ENCODE peak calls at places on chromosome 15, in ten cellular contexts. K is kidney epithelial cell; H is chondrocyte; Y is cardiac muscle cell; X is glutamatergic neuron; N is neural progenitor cell; L is A549; E is pancreas; S is CD4-positive, alpha-beta T cell; G is HepG2. Z is an unnamed sample.

GRCh38 chr15:101022876-101023275 is 103.7 kb downstream of the LRRK1 start:
- DNase-seq in K (no peak), H (no peak), Y (no peak), X (no peak), N (no peak), L (no peak), E (no peak), S (no peak), G (no peak), Z (no peak)

GRCh38 chr15:26771917-26772587 is 814 bp downstream of the GABRB3 start:
- DNase-seq in K (no peak), H (no peak), Y (peak), X (peak), N (no peak), L (peak), E (peak), S (no peak), G (no peak), Z (no peak)

GRCh38 chr15:92029104-92029466 is 175.6 kb downstream of the SLCO3A1 start:
- DNase-seq in K (no peak), H (no peak), Y (peak), X (no peak), N (no peak), L (no peak), E (no peak), S (no peak), G (no peak), Z (no peak)

GRCh38 chr15:61997786-61998185 is 62.5 kb downstream of the VPS13C start:
- DNase-seq in K (no peak), H (no peak), Y (peak), X (no peak), N (no peak), L (no peak), E (no peak), S (no peak), G (no peak), Z (no peak)

GRCh38 chr15:57865294-57865693 is 158.8 kb downstream of the POLR2M start:
- DNase-seq in K (no peak), H (no peak), Y (peak), X (no peak), N (no peak), L (no peak), E (no peak), S (no peak), G (no peak), Z (no peak)

GRCh38 chr15:66254364-66255292 is 1.1 kb upstream of the MEGF11 start:
- DNase-seq in K (no peak), H (no peak), Y (no peak), X (no peak), N (peak), L (no peak), E (no peak), S (no peak), G (no peak), Z (no peak)

GRCh38 chr15:38325290-38325990 is 72.8 kb downstream of the SPRED1 start:
- DNase-seq in K (no peak), H (no peak), Y (no peak), X (no peak), N (no peak), L (no peak), E (no peak), S (no peak), G (no peak), Z (no peak)

GRCh38 chr15:41490355-41490754 is 3.3 kb upstream of the ITPKA start:
- DNase-seq in K (peak), H (no peak), Y (peak), X (no peak), N (no peak), L (peak), E (no peak), S (no peak), G (peak), Z (peak)

GRCh38 chr15:29952245-29952644 is 130.0 kb upstream of the TJP1 start:
- DNase-seq in K (no peak), H (no peak), Y (no peak), X (no peak), N (peak), L (no peak), E (no peak), S (no peak), G (no peak), Z (no peak)

GRCh38 chr15:39061952-39062464 is 497.4 kb upstream of the RASGRP1 start:
- DNase-seq in K (no peak), H (no peak), Y (no peak), X (no peak), N (no peak), L (no peak), E (no peak), S (no peak), G (no peak), Z (no peak)

GRCh38 chr15:99197861-99198260 is 51.5 kb downstream of the TTC23 start:
- DNase-seq in K (peak), H (no peak), Y (no peak), X (no peak), N (no peak), L (no peak), E (no peak), S (no peak), G (no peak), Z (no peak)

GRCh38 chr15:35557544-35557943 is 11.6 kb upstream of the DPH6 start:
- DNase-seq in K (peak), H (no peak), Y (peak), X (no peak), N (no peak), L (peak), E (no peak), S (no peak), G (peak), Z (peak)

GRCh38 chr15:63891079-63891762 is 57.5 kb upstream of the HERC1 start:
- DNase-seq in K (no peak), H (peak), Y (peak), X (peak), N (peak), L (peak), E (peak), S (peak), G (peak), Z (no peak)

GRCh38 chr15:57772223-57772957 is 65.9 kb downstream of the POLR2M start:
- DNase-seq in K (peak), H (no peak), Y (no peak), X (no peak), N (peak), L (no peak), E (no peak), S (no peak), G (no peak), Z (no peak)

GRCh38 chr15:88647362-88648105 is 8.7 kb downstream of the ISG20 start:
- DNase-seq in K (no peak), H (no peak), Y (no peak), X (no peak), N (no peak), L (no peak), E (peak), S (no peak), G (no peak), Z (no peak)

GRCh38 chr15:95254263-95254662 is 1022.9 kb downstream of the MCTP2 start:
- DNase-seq in K (no peak), H (no peak), Y (peak), X (no peak), N (no peak), L (no peak), E (no peak), S (no peak), G (no peak), Z (no peak)

GRCh38 chr15:22933641-22934061 is 46.5 kb downstream of the CYFIP1 start:
- DNase-seq in K (no peak), H (no peak), Y (no peak), X (no peak), N (no peak), L (no peak), E (no peak), S (no peak), G (no peak), Z (no peak)

GRCh38 chr15:50163719-50164410 is 18.1 kb upstream of the SLC27A2 start:
- DNase-seq in K (no peak), H (no peak), Y (no peak), X (no peak), N (no peak), L (no peak), E (no peak), S (no peak), G (no peak), Z (no peak)

GRCh38 chr15:62841891-62842559 is 200.5 kb upstream of the TPM1 start:
- DNase-seq in K (no peak), H (no peak), Y (no peak), X (no peak), N (no peak), L (no peak), E (no peak), S (no peak), G (no peak), Z (no peak)

GRCh38 chr15:63587527-63587926 is 9.7 kb upstream of the FBXL22 start:
- DNase-seq in K (no peak), H (no peak), Y (no peak), X (no peak), N (no peak), L (no peak), E (no peak), S (no peak), G (no peak), Z (no peak)

GRCh38 chr15:83066034-83066760 is 855 bp downstream of the BTBD1 start:
- DNase-seq in K (no peak), H (no peak), Y (no peak), X (no peak), N (peak), L (no peak), E (no peak), S (no peak), G (no peak), Z (no peak)

GRCh38 chr15:74400915-74401757 is 32.6 kb downstream of the SEMA7A start:
- DNase-seq in K (no peak), H (no peak), Y (no peak), X (no peak), N (no peak), L (no peak), E (no peak), S (no peak), G (no peak), Z (no peak)

GRCh38 chr15:75361989-75362641 is 6.3 kb downstream of the MAN2C1 start:
- DNase-seq in K (no peak), H (no peak), Y (no peak), X (no peak), N (no peak), L (no peak), E (no peak), S (no peak), G (no peak), Z (no peak)

GRCh38 chr15:98000249-98001203 is 40.0 kb downstream of the ARRDC4 start:
- DNase-seq in K (peak), H (no peak), Y (no peak), X (no peak), N (no peak), L (no peak), E (no peak), S (no peak), G (no peak), Z (no peak)

GRCh38 chr15:35705030-35705884 is 159.3 kb upstream of the DPH6 start:
- DNase-seq in K (no peak), H (no peak), Y (no peak), X (no peak), N (no peak), L (no peak), E (no peak), S (no peak), G (no peak), Z (no peak)

GRCh38 chr15:63093486-63094205 is 28.0 kb upstream of the LACTB start:
- DNase-seq in K (no peak), H (no peak), Y (peak), X (peak), N (peak), L (peak), E (peak), S (peak), G (peak), Z (no peak)

GRCh38 chr15:62087671-62088360 is 21.0 kb downstream of the C2CD4A start:
- DNase-seq in K (no peak), H (no peak), Y (peak), X (no peak), N (no peak), L (no peak), E (no peak), S (no peak), G (no peak), Z (no peak)

GRCh38 chr15:71807125-71807629 is 3.2 kb upstream of the NR2E3 start:
- DNase-seq in K (no peak), H (no peak), Y (no peak), X (peak), N (peak), L (no peak), E (no peak), S (no peak), G (no peak), Z (no peak)

GRCh38 chr15:43948691-43949325 is 122.0 kb downstream of the WDR76 start:
- DNase-seq in K (no peak), H (no peak), Y (no peak), X (no peak), N (no peak), L (no peak), E (no peak), S (no peak), G (no peak), Z (no peak)

GRCh38 chr15:41772720-41773331 is 1.5 kb upstream of the MAPKBP1 start:
- DNase-seq in K (no peak), H (no peak), Y (peak), X (no peak), N (peak), L (peak), E (no peak), S (peak), G (peak), Z (peak)

GRCh38 chr15:88619796-88620195 is 1.3 kb upstream of the AEN start:
- DNase-seq in K (no peak), H (no peak), Y (no peak), X (no peak), N (no peak), L (no peak), E (no peak), S (no peak), G (no peak), Z (no peak)

DNA sequence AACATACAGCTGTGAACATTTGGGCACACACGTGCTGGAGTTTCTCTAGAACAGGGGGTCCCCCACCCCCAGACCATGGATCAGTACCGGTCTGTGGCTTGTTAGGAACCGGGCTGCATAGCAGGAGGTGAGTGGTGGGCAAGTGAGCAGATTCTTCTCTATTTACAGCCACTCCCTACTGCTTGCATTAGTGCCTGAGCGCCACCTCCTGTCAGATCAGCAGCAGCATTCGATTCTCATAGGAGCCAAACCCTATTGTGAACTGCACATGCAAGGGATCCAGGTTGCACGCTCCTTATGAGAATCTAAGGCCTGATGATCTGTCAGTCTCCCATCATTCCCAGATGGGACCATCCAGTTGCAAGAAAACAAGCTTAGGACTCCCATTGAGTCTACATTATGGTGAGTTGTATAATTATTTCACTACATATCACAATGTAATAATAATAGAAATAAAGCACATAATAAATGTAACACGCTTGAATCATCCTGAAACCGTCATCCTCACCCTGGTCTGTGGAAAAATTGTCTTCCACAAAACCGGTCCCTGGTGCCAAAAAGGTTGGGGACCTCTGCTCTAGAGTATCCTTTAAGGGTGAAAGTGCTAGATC is 25.8 kb downstream of the CHRM5 start:
- DNase-seq in K (no peak), H (no peak), Y (peak), X (peak), N (peak), L (no peak), E (no peak), S (no peak), G (peak), Z (no peak)
- TF ChIP-seq CTCF in K (peak), H (peak), Y (peak), X (no peak), N (peak), L (peak), E (no peak), S (no peak), G (peak), Z (peak)

GRCh38 chr15:31366169-31366734 is 39.6 kb downstream of the KLF13 start:
- DNase-seq in K (no peak), H (peak), Y (peak), X (no peak), N (no peak), L (no peak), E (peak), S (no peak), G (no peak), Z (no peak)
- TF ChIP-seq CTCF in K (no peak), H (peak), Y (peak), X (no peak), N (no peak), L (no peak), E (no peak), S (no peak), G (peak), Z (no peak)

GRCh38 chr15:81410318-81410753 is 36.3 kb upstream of the TMC3 start:
- DNase-seq in K (peak), H (no peak), Y (peak), X (no peak), N (peak), L (peak), E (no peak), S (no peak), G (peak), Z (peak)
- TF ChIP-seq CTCF in K (peak), H (peak), Y (peak), X (peak), N (peak), L (peak), E (no peak), S (peak), G (peak), Z (peak)

GRCh38 chr15:48330855-48331795 is at the start of gene DUT:
- DNase-seq in K (peak), H (peak), Y (peak), X (peak), N (peak), L (peak), E (peak), S (peak), G (peak), Z (no peak)
- TF ChIP-seq CTCF in K (no peak), H (peak), Y (no peak), X (no peak), N (no peak), L (no peak), E (no peak), S (no peak), G (peak), Z (no peak)

GRCh38 chr15:68316061-68316804 is 38.7 kb downstream of the FEM1B start:
- DNase-seq in K (no peak), H (no peak), Y (peak), X (peak), N (peak), L (no peak), E (peak), S (no peak), G (no peak), Z (no peak)
- TF ChIP-seq CTCF in K (peak), H (peak), Y (peak), X (no peak), N (peak), L (peak), E (no peak), S (no peak), G (peak), Z (peak)

GRCh38 chr15:85804481-85805165 is 9.9 kb upstream of the KLHL25 start:
- DNase-seq in K (no peak), H (no peak), Y (peak), X (no peak), N (no peak), L (no peak), E (no peak), S (no peak), G (no peak), Z (no peak)
- TF ChIP-seq CTCF in K (no peak), H (no peak), Y (no peak), X (no peak), N (no peak), L (no peak), E (no peak), S (no peak), G (no peak), Z (no peak)

DNA sequence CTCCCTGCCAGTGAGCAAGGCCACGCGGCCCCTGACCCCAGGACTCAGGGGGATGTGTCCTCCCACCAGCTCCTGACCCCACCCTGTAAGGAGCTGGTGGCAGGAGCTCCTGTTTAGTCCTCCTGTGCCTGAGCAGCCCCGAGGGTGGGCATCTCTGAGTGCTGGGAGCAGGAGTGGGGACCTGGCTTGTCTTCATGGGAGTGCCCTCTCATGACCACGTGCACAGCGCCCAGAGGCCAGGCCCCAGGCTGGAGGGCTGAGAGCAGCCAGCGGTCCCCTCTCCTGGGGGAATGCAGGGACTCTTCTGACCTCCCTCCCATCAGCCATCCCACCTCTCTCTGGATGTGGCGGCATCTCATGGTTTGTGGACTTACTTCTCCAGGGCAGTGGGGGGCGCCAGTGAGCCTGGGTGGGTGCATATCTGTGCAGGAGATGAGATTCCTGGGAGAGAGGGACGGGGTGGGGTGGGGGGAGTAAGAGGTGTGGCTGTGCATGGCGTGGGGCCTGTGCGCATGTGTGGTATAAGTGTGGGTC is 205.6 kb downstream of the TBC1D2B start:
- DNase-seq in K (no peak), H (peak), Y (no peak), X (peak), N (peak), L (no peak), E (peak), S (no peak), G (no peak), Z (no peak)
- TF ChIP-seq CTCF in K (peak), H (peak), Y (peak), X (peak), N (peak), L (no peak), E (no peak), S (no peak), G (no peak), Z (peak)

DNA sequence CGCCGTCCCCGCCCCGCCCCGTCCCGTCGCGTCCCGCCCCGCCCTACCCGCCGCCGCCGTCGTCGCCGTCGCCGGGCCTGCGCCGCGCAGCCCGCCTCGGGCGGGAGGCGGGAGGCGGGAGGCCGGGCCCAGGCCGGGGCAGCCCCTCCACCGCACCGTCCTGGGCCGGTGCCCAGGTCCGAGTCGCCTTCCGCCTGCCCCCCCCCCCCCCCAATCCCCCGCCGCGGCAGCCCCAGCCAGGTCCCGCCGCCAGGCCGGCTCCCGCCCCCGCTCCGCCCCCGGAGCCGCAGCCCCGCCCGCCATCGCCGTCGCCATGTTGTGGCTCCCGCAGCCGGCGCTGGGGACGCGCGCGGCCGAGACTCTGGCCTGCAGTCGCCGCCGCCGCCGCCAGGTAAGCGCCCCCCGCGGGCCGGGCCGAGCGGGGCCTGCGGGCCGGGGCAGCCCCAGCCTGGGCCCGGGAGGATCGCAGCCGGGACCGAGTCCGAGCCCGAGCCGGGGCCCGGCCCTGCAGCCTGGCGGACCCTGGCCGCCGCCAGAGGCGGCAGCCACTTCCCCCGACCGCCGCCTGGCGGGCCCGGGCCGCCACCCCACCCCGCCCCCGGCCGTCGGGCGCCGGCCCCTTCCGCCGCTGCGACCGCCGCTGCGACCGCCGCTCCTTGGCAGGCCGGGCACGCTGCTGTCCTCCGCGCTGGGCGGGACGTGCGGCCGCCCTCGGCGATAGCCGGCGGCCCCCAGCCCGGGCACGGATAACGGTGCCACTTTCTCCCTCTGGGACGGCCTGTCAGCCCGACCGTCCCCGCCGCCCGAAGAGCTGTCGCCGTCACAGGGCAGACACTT is at the start of gene ZNF592:
- DNase-seq in K (no peak), H (no peak), Y (peak), X (peak), N (peak), L (peak), E (peak), S (peak), G (peak), Z (no peak)
- TF ChIP-seq CTCF in K (no peak), H (peak), Y (no peak), X (no peak), N (no peak), L (peak), E (no peak), S (no peak), G (no peak), Z (peak)